ENCODE peak calls at places on chromosomes 13 and 19, in eight cellular contexts. R is MCF 10A; B is tibial nerve; U is effector memory CD8-positive, alpha-beta T cell; Q is tibial artery; J is endodermal cell; M is omental fat pad; W is right lobe of liver. Z is an unnamed sample.

GRCh38 chr13:21458457-21458815 is 667 bp downstream of the ZDHHC20 start:
- DNase-seq in R (peak; percentile 65), B (peak; percentile 18), U (peak; percentile 25), Q (no peak), J (peak; percentile 87), M (no peak), W (peak; percentile 68), Z (no peak)

GRCh38 chr13:42899266-42899665 is 92.8 kb downstream of the EPSTI1 start:
- DNase-seq in R (no peak), B (no peak), U (no peak), Q (no peak), J (no peak), M (no peak), W (no peak), Z (no peak)

GRCh38 chr19:42185281-42185680 is 32.2 kb downstream of the DEDD2 start:
- DNase-seq in R (no peak), B (no peak), U (no peak), Q (no peak), J (no peak), M (no peak), W (no peak), Z (no peak)

GRCh38 chr13:87975035-87975434 is 303.9 kb downstream of the SLITRK5 start:
- DNase-seq in R (peak; percentile 20), B (no peak), U (no peak), Q (no peak), J (no peak), M (no peak), W (no peak), Z (no peak)

GRCh38 chr19:51327066-51327985 is 14.6 kb downstream of the VSIG10L start:
- DNase-seq in R (no peak), B (no peak), U (peak; percentile 24), Q (no peak), J (peak; percentile 95), M (no peak), W (no peak), Z (peak; percentile 48)

GRCh38 chr19:13797870-13798269 is 2.6 kb downstream of the ZSWIM4 start:
- DNase-seq in R (peak; percentile 96), B (no peak), U (no peak), Q (no peak), J (no peak), M (no peak), W (no peak), Z (no peak)

GRCh38 chr19:55467236-55468053 is 2.9 kb upstream of the C19orf85 start:
- DNase-seq in R (peak; percentile 65), B (peak; percentile 72), U (peak; percentile 65), Q (peak; percentile 81), J (peak; percentile 90), M (peak; percentile 66), W (peak; percentile 82), Z (no peak)

GRCh38 chr13:112092453-112092852 is 25.5 kb downstream of the SOX1 start:
- DNase-seq in R (no peak), B (no peak), U (no peak), Q (peak; percentile 15), J (no peak), M (no peak), W (no peak), Z (no peak)

GRCh38 chr19:10010247-10010691 is at the start of gene COL5A3:
- DNase-seq in R (peak; percentile 49), B (peak; percentile 46), U (no peak), Q (peak; percentile 75), J (peak; percentile 69), M (no peak), W (peak; percentile 56), Z (no peak)

GRCh38 chr19:18637644-18638630 is 1.1 kb downstream of the KLHL26 start:
- DNase-seq in R (peak; percentile 37), B (no peak), U (no peak), Q (no peak), J (peak; percentile 76), M (no peak), W (no peak), Z (no peak)

GRCh38 chr13:69676286-69676685 is 431.3 kb upstream of the ATXN8OS start:
- DNase-seq in R (no peak), B (no peak), U (no peak), Q (no peak), J (no peak), M (no peak), W (no peak), Z (no peak)

GRCh38 chr13:80083097-80083429 is 257.9 kb downstream of the SPRY2 start:
- DNase-seq in R (no peak), B (no peak), U (no peak), Q (no peak), J (no peak), M (no peak), W (no peak), Z (no peak)

GRCh38 chr19:49801966-49802661 is 11.0 kb downstream of the FUZ start:
- DNase-seq in R (peak; percentile 28), B (peak; percentile 99), U (no peak), Q (peak; percentile 94), J (peak; percentile 94), M (peak; percentile 93), W (peak; percentile 67), Z (peak; percentile 76)

GRCh38 chr19:13053761-13054604 is 48.7 kb downstream of the LYL1 start:
- DNase-seq in R (peak; percentile 79), B (peak; percentile 83), U (no peak), Q (peak; percentile 89), J (peak; percentile 71), M (peak; percentile 44), W (peak; percentile 74), Z (peak; percentile 69)

GRCh38 chr19:10449037-10449436 is 28.7 kb downstream of the PDE4A start:
- DNase-seq in R (no peak), B (no peak), U (no peak), Q (no peak), J (no peak), M (no peak), W (no peak), Z (no peak)

Z was measured in neuronal stem cell.